ENCODE peak calls at places on chromosomes 11 and 22, in six cellular contexts. K is CD4-positive, CD25-positive, alpha-beta regulatory T cell; U is effector memory CD4-positive, alpha-beta T cell; P is psoas muscle; D is Peyer's patch; T is H1. J is an unnamed sample.

GRCh38 chr11:63937713-63938480 is 905 bp upstream of the NAA40 start:
- DNase-seq in T (peak), P (no peak), U (no peak), D (no peak), K (peak), J (no peak)

GRCh38 chr11:117010808-117011540 is 87.3 kb downstream of the SIK3 start:
- DNase-seq in P (no peak), U (no peak), D (no peak), K (no peak), T (no peak), J (no peak)

GRCh38 chr11:62044639-62045121 is 77.2 kb upstream of the FTH1 start:
- DNase-seq in P (no peak), D (peak), K (no peak), T (no peak), U (no peak), J (no peak)

GRCh38 chr11:100396281-100396680 is 290.8 kb upstream of the ARHGAP42 start:
- DNase-seq in D (no peak), K (no peak), T (no peak), P (no peak), U (no peak), J (no peak)

GRCh38 chr11:24240496-24240895 is 256.4 kb upstream of the LUZP2 start:
- DNase-seq in P (no peak), U (no peak), D (no peak), T (no peak), K (no peak), J (no peak)

GRCh38 chr11:123034587-123034986 is 27.3 kb downstream of the HSPA8 start:
- DNase-seq in K (no peak), D (no peak), P (no peak), U (no peak), T (no peak), J (no peak)

GRCh38 chr11:133968300-133968699 is 11.5 kb upstream of the IGSF9B start:
- DNase-seq in T (peak), K (no peak), D (no peak), U (no peak), P (no peak), J (peak)

GRCh38 chr11:115720537-115721308 is 216.5 kb upstream of the CADM1 start:
- DNase-seq in P (no peak), T (no peak), K (no peak), D (no peak), U (no peak), J (no peak)

GRCh38 chr11:70628881-70629844 is 230.8 kb downstream of the CTTN start:
- DNase-seq in P (peak), D (peak), U (no peak), K (no peak), T (no peak), J (no peak)

GRCh38 chr11:74672956-74673895 is 58.0 kb downstream of the CHRDL2 start:
- DNase-seq in U (no peak), K (no peak), T (peak), P (peak), D (peak), J (peak)

GRCh38 chr11:72975778-72976520 is 161.7 kb downstream of the ATG16L2 start:
- DNase-seq in U (no peak), T (no peak), K (no peak), D (no peak), P (no peak), J (no peak)

GRCh38 chr11:132300283-132300682 is 929.9 kb downstream of the NTM start:
- DNase-seq in P (no peak), T (no peak), D (no peak), K (no peak), U (no peak), J (no peak)

GRCh38 chr11:62054484-62055121 is 69.2 kb upstream of the INCENP start:
- DNase-seq in T (no peak), D (peak), P (no peak), K (peak), U (peak), J (no peak)

GRCh38 chr22:29641052-29641780 is 37.8 kb downstream of the NF2 start:
- DNase-seq in D (no peak), K (no peak), T (no peak), U (no peak), P (no peak), J (no peak)

GRCh38 chr11:127843483-127844396 is 743.6 kb downstream of the ETS1 start:
- DNase-seq in P (peak), T (peak), D (peak), K (peak), U (no peak), J (peak)

GRCh38 chr22:45709004-45709739 is 37.5 kb downstream of the ATXN10 start:
- DNase-seq in U (no peak), T (no peak), P (no peak), K (no peak), D (no peak), J (no peak)

GRCh38 chr11:108025387-108026080 is 16.8 kb downstream of the CUL5 start:
- DNase-seq in K (peak), U (no peak), T (no peak), P (no peak), D (no peak), J (no peak)

GRCh38 chr11:47234669-47235075 is 13.9 kb downstream of the ACP2 start:
- DNase-seq in U (peak), T (no peak), P (peak), D (peak), K (no peak), J (no peak)

GRCh38 chr22:18999416-18999815 is 63.3 kb upstream of the PRODH start:
- DNase-seq in U (no peak), P (no peak), T (no peak), K (no peak), D (no peak), J (no peak)

GRCh38 chr11:62909107-62909894 is 11.9 kb downstream of the CHRM1 start:
- DNase-seq in T (peak), K (no peak), U (no peak), D (peak), P (peak), J (peak)

GRCh38 chr11:69293819-69294505 is at the start of gene MYEOV:
- DNase-seq in D (peak), K (peak), T (peak), U (no peak), P (no peak), J (no peak)

GRCh38 chr11:30422828-30423648 is 100.1 kb downstream of the ARL14EP start:
- DNase-seq in D (no peak), K (no peak), U (no peak), T (no peak), P (no peak), J (no peak)

GRCh38 chr11:12174145-12175143 is 64.1 kb downstream of the MICAL2 start:
- DNase-seq in T (no peak), P (no peak), K (peak), D (no peak), U (no peak), J (no peak)

GRCh38 chr11:102220728-102221467 is 96.4 kb upstream of the BIRC3 start:
- DNase-seq in P (no peak), U (no peak), T (no peak), K (no peak), D (no peak), J (no peak)

GRCh38 chr11:84089072-84090057 is 803.2 kb upstream of the CCDC90B start:
- DNase-seq in P (no peak), U (no peak), D (no peak), T (no peak), K (no peak), J (no peak)

GRCh38 chr11:88068848-88069554 is 106.2 kb downstream of the RAB38 start:
- DNase-seq in T (no peak), P (no peak), U (no peak), K (no peak), D (no peak), J (no peak)

GRCh38 chr22:21626735-21627469 is 2.9 kb downstream of the YDJC start:
- DNase-seq in D (no peak), K (no peak), U (no peak), P (no peak), T (no peak), J (no peak)

GRCh38 chr11:2562181-2562581 is 117.4 kb downstream of the KCNQ1 start:
- DNase-seq in T (no peak), K (no peak), P (peak), D (peak), U (no peak), J (peak)

GRCh38 chr11:8442301-8442700 is 151.7 kb downstream of the STK33 start:
- DNase-seq in U (no peak), K (no peak), P (no peak), T (no peak), D (no peak), J (no peak)

GRCh38 chr11:43925932-43926505 is 16.4 kb upstream of the C11orf96 start:
- DNase-seq in T (no peak), K (no peak), P (peak), D (no peak), U (no peak), J (peak)

GRCh38 chr22:30506507-30506968 is 1.0 kb upstream of the SEC14L4 start:
- DNase-seq in K (no peak), P (no peak), T (no peak), U (no peak), D (no peak), J (no peak)

GRCh38 chr22:49197500-49197899 is 630.2 kb downstream of the BRD1 start:
- DNase-seq in T (no peak), P (no peak), U (no peak), D (peak), K (no peak), J (no peak)
- H3K27ac ChIP-seq in T (no peak), P (no peak), U (no peak), D (no peak), K (no peak), J (no peak)

DNA sequence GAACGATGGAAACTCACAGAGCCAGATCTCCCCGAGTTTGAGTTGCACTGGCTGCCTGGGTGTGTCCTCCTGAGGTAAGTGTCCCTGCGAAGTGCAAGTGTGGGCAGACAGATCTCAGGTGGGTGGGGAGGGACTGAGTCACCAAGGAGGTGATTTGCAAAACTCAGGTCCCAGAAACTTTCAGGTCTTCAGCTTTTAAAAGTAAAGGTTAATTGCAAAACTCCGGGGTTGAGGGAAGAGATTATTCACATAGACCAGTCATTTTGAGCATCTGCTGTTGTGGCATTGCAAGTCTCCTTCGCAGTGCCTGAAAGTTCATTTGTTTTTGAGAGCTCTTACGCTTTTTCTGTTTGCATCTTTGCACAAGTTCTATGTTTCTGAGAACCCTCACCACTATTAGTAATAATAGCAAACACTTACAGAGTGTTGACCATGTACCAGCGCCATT is 7.1 kb downstream of the CD44 start:
- DNase-seq in K (peak), T (no peak), P (no peak), D (peak), U (peak), J (no peak)
- H3K27ac ChIP-seq in K (peak), T (no peak), P (no peak), D (peak), U (peak), J (no peak)

DNA sequence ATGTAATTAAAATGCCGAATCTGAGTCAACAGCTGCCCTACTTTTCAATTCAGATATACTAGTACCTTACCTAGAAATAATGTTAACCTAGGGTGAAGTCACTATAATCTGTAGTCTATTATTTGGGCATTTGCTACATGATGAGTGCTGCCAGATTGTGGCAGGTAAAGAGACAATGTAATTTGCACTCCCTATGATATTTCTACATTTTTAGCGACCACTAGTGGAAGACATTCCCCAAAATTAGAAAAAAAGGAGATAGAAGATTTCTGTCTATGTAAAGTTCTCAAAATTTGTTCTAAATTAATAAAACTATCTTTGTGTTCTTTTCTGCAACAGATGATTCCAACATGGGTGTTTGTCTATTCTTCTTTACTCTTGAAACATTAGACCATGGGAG is 14.1 kb downstream of the MS4A1 start:
- DNase-seq in D (no peak), K (no peak), P (no peak), U (no peak), T (no peak), J (no peak)
- H3K27ac ChIP-seq in D (no peak), K (no peak), P (no peak), U (no peak), T (no peak), J (no peak)

GRCh38 chr11:96257972-96258951 is 84.7 kb downstream of the MAML2 start:
- DNase-seq in U (peak), K (peak), P (no peak), D (peak), T (no peak), J (no peak)

GRCh38 chr11:96260067-96260511 is 82.9 kb downstream of the MAML2 start:
- DNase-seq in D (no peak), P (no peak), T (no peak), U (no peak), K (no peak), J (no peak)

GRCh38 chr11:96263361-96263763 is 79.6 kb downstream of the MAML2 start:
- DNase-seq in T (no peak), U (no peak), D (no peak), K (no peak), P (no peak), J (no peak)

GRCh38 chr11:96259053-96259837 is 83.8 kb downstream of the MAML2 start:
- DNase-seq in T (no peak), P (no peak), U (no peak), K (peak), D (no peak), J (no peak)

GRCh38 chr11:96260526-96260925 is 82.5 kb downstream of the MAML2 start:
- DNase-seq in P (no peak), T (no peak), K (no peak), D (no peak), U (no peak), J (no peak)
- H3K27ac ChIP-seq in P (no peak), T (no peak), K (peak), D (peak), U (peak), J (no peak)

GRCh38 chr11:76671626-76672309 is 1.2 kb upstream of the LRRC32 start:
- DNase-seq in U (no peak), D (no peak), T (no peak), P (peak), K (no peak), J (no peak)

GRCh38 chr11:76671236-76671590 is 666 bp upstream of the LRRC32 start:
- DNase-seq in U (no peak), P (no peak), K (no peak), T (no peak), D (no peak), J (no peak)

GRCh38 chr11:76668362-76669155 is 2.0 kb downstream of the LRRC32 start:
- DNase-seq in U (no peak), T (no peak), P (peak), K (no peak), D (no peak), J (no peak)

GRCh38 chr11:76670475-76671235 is at the start of gene LRRC32:
- DNase-seq in D (peak), T (peak), U (no peak), K (peak), P (peak), J (peak)

GRCh38 chr11:76669901-76670474 is 559 bp downstream of the LRRC32 start:
- DNase-seq in P (peak), K (no peak), D (no peak), T (no peak), U (no peak), J (peak)
- H3K27ac ChIP-seq in P (peak), K (peak), D (peak), T (no peak), U (no peak), J (peak)

J was measured in right cardiac atrium.